ENCODE peak calls at places on chromosomes 4 and X, in ten cellular contexts. K is glutamatergic neuron; R is mucosa of descending colon; V is kidney glomerular epithelial cell; I is transverse colon; D is activated CD4-positive, alpha-beta T cell treated with anti-CD3 and anti-CD28 coated beads, Interleukin-2, amount 50 U/mL, for 1 hour; P is activated effector memory CD4-positive, alpha-beta T cell treated with anti-CD3 and anti-CD28 coated beads, Interleukin-2, amount 50 U/mL, for 16 hours; N is osteocyte; U is retina; C is NCI-H2171. A is an unnamed sample.

GRCh38 chr4:7960790-7961655 is 21.4 kb upstream of the AFAP1 start:
- DNase-seq in K (no peak), V (peak; percentile 96), P (peak; percentile 84), C (no peak), D (peak; percentile 29), I (no peak), U (no peak), R (no peak), N (no peak), A (no peak)

GRCh38 chr4:137125011-137125410 is 407.3 kb downstream of the PCDH18 start:
- DNase-seq in I (no peak), C (no peak), N (no peak), U (no peak), D (no peak), R (no peak), P (no peak), K (no peak), V (no peak), A (no peak)

GRCh38 chrX:9149831-9150230 is 115.9 kb upstream of the FAM9B start:
- DNase-seq in K (no peak), V (no peak), N (no peak), P (no peak), U (no peak), C (no peak), D (no peak), R (no peak), I (no peak), A (no peak)

GRCh38 chrX:46235778-46236177 is 309.4 kb downstream of the ZNF674 start:
- DNase-seq in U (no peak), V (no peak), D (no peak), K (no peak), C (no peak), N (no peak), P (no peak), I (no peak), R (no peak), A (no peak)

GRCh38 chr4:24775209-24775608 is 20.2 kb upstream of the SOD3 start:
- DNase-seq in R (no peak), P (no peak), N (no peak), V (no peak), I (no peak), K (no peak), D (no peak), U (no peak), C (no peak), A (no peak)

GRCh38 chr4:11343536-11343935 is 85.2 kb downstream of the HS3ST1 start:
- DNase-seq in N (no peak), C (no peak), V (no peak), R (no peak), K (no peak), I (no peak), P (no peak), U (no peak), D (no peak), A (no peak)

GRCh38 chrX:134542485-134542884 is 82.5 kb downstream of the HPRT1 start:
- DNase-seq in D (no peak), V (peak; percentile 12), C (peak; percentile 76), P (no peak), K (no peak), N (no peak), U (no peak), R (no peak), I (no peak), A (no peak)

GRCh38 chrX:110741213-110741796 is 54.3 kb downstream of the CHRDL1 start:
- DNase-seq in C (no peak), R (no peak), U (no peak), D (no peak), N (no peak), V (peak; percentile 36), I (no peak), P (no peak), K (no peak), A (no peak)

GRCh38 chrX:12548341-12548740 is 242.9 kb upstream of the PRPS2 start:
- DNase-seq in I (no peak), U (no peak), V (no peak), K (no peak), D (no peak), C (no peak), N (no peak), R (no peak), P (no peak), A (no peak)

GRCh38 chr4:8090312-8090711 is 68.3 kb downstream of the ABLIM2 start:
- DNase-seq in R (peak; percentile 81), U (no peak), V (no peak), N (no peak), I (peak; percentile 85), C (no peak), K (no peak), D (no peak), P (no peak), A (no peak)

GRCh38 chrX:4841216-4841745 is 1127.8 kb upstream of the PRKX start:
- DNase-seq in C (no peak), D (no peak), R (no peak), I (no peak), N (no peak), P (no peak), V (no peak), U (no peak), K (no peak), A (no peak)

GRCh38 chr4:184309241-184310170 is 91.8 kb upstream of the ENPP6 start:
- DNase-seq in U (no peak), D (no peak), K (no peak), C (no peak), I (no peak), N (peak; percentile 66), V (no peak), R (no peak), P (peak; percentile 71), A (no peak)

GRCh38 chr4:172599554-172599953 is 569.1 kb upstream of the GALNT7 start:
- DNase-seq in P (no peak), I (no peak), U (no peak), C (no peak), N (no peak), D (no peak), R (no peak), K (no peak), V (no peak), A (no peak)

GRCh38 chr4:158190736-158191135 is 17.9 kb upstream of the GASK1B start:
- DNase-seq in K (no peak), C (no peak), R (no peak), P (no peak), V (no peak), D (no peak), I (no peak), N (no peak), U (peak; percentile 54), A (no peak)

GRCh38 chr4:73617256-73617655 is 3.0 kb downstream of the RASSF6 start:
- DNase-seq in U (no peak), K (no peak), R (no peak), C (no peak), V (no peak), N (no peak), D (no peak), P (no peak), I (no peak), A (no peak)

A was measured in mesenteric fat pad.